ENCODE peak calls at places on chromosomes 2 and 18, in seven cellular contexts. T, Z, E, P, U, M and L are unnamed samples.
A peak's percentile ranks its signal among the peaks of the same experiment; 100 is the strongest.

GRCh38 chr2:12493031-12493513 is 223.7 kb upstream of the TRIB2 start:
- DNase-seq in T (peak; percentile 67), E (no peak), U (no peak), M (no peak), P (no peak), Z (no peak), L (no peak)

GRCh38 chr18:46173393-46174316 is 69.5 kb downstream of the HAUS1 start:
- DNase-seq in U (peak; percentile 87), T (peak; percentile 79), E (peak; percentile 82), M (peak; percentile 48), Z (peak; percentile 95), P (peak; percentile 92), L (peak; percentile 92)

GRCh38 chr2:16745466-16745865 is 79.8 kb upstream of the CYRIA start:
- DNase-seq in Z (no peak), P (no peak), E (no peak), M (no peak), U (no peak), T (no peak), L (no peak)

GRCh38 chr2:233089851-233090250 is 29.7 kb downstream of the INPP5D start:
- DNase-seq in T (no peak), E (no peak), M (no peak), U (no peak), Z (no peak), P (no peak), L (no peak)

GRCh38 chr2:235665656-235666239 is 171.9 kb downstream of the AGAP1 start:
- DNase-seq in T (no peak), P (no peak), Z (no peak), E (no peak), U (no peak), M (no peak), L (no peak)

GRCh38 chr2:67707896-67708295 is 310.8 kb downstream of the ETAA1 start:
- DNase-seq in E (no peak), Z (no peak), M (no peak), U (no peak), P (no peak), T (no peak), L (no peak)

GRCh38 chr2:5692561-5693287 is 540 bp downstream of the SOX11 start:
- DNase-seq in T (no peak), P (no peak), Z (peak; percentile 68), M (no peak), U (no peak), E (no peak), L (no peak)

GRCh38 chr2:199442173-199442572 is 15.6 kb downstream of the SATB2 start:
- DNase-seq in U (no peak), E (no peak), Z (no peak), P (no peak), M (no peak), T (no peak), L (no peak)

GRCh38 chr2:60416221-60417008 is 137.0 kb downstream of the BCL11A start:
- DNase-seq in E (no peak), T (no peak), P (no peak), Z (no peak), U (no peak), M (no peak), L (no peak)

GRCh38 chr2:37571571-37572136 is 99.8 kb downstream of the CDC42EP3 start:
- DNase-seq in E (no peak), T (no peak), Z (no peak), M (no peak), P (no peak), U (no peak), L (no peak)

GRCh38 chr2:38620282-38620977 is 17.7 kb upstream of the HNRNPLL start:
- DNase-seq in Z (no peak), P (no peak), U (peak; percentile 81), E (no peak), T (no peak), M (no peak), L (no peak)

GRCh38 chr2:192194866-192195547 is at the start of gene TMEFF2:
- DNase-seq in P (peak; percentile 70), E (no peak), Z (peak; percentile 98), M (no peak), U (peak; percentile 10), T (peak; percentile 50), L (no peak)

GRCh38 chr2:31216734-31217133 is 581 bp downstream of the CAPN14 start:
- DNase-seq in U (no peak), E (no peak), M (peak; percentile 36), P (no peak), T (no peak), Z (no peak), L (no peak)

GRCh38 chr2:101406867-101407266 is 19.6 kb upstream of the CREG2 start:
- DNase-seq in P (no peak), Z (no peak), E (no peak), M (no peak), T (no peak), U (no peak), L (no peak)

GRCh38 chr2:120481446-120482194 is 135.7 kb downstream of the INHBB start:
- DNase-seq in U (peak; percentile 59), E (no peak), M (no peak), T (no peak), P (no peak), Z (no peak), L (peak; percentile 34)

GRCh38 chr2:43174368-43175186 is 51.8 kb downstream of the ZFP36L2 start:
- DNase-seq in M (peak; percentile 80), Z (no peak), T (no peak), P (no peak), U (no peak), E (no peak), L (peak; percentile 4)

GRCh38 chr2:164642946-164643555 is 21.8 kb upstream of the GRB14 start:
- DNase-seq in T (no peak), P (no peak), M (no peak), U (no peak), E (no peak), Z (no peak), L (no peak)

GRCh38 chr2:30486655-30487054 is 39.6 kb downstream of the LCLAT1 start:
- DNase-seq in U (no peak), Z (no peak), P (no peak), M (no peak), T (no peak), E (no peak), L (no peak)

GRCh38 chr2:217743407-217743806 is 259.4 kb downstream of the TNS1 start:
- DNase-seq in T (no peak), E (no peak), Z (no peak), M (no peak), U (no peak), P (no peak), L (no peak)

GRCh38 chr2:182767578-182767977 is 51.5 kb downstream of the DNAJC10 start:
- DNase-seq in P (no peak), T (no peak), Z (peak; percentile 6), U (peak; percentile 47), M (no peak), E (peak; percentile 8), L (peak; percentile 43)

GRCh38 chr2:169761251-169761969 is 27.8 kb downstream of the KLHL23 start:
- DNase-seq in P (no peak), E (no peak), Z (no peak), U (peak; percentile 98), T (no peak), M (peak; percentile 32), L (no peak)

GRCh38 chr2:217412721-217413120 is 552.9 kb upstream of the TNP1 start:
- DNase-seq in T (no peak), E (no peak), U (no peak), M (no peak), Z (no peak), P (no peak), L (no peak)

GRCh38 chr2:71852141-71852711 is 295.4 kb downstream of the CYP26B1 start:
- DNase-seq in U (no peak), M (no peak), P (no peak), Z (peak; percentile 71), E (no peak), T (no peak), L (no peak)

GRCh38 chr18:51028201-51028805 is 1.7 kb upstream of the SMAD4 start:
- DNase-seq in M (no peak), Z (no peak), U (peak; percentile 65), P (no peak), T (no peak), E (peak; percentile 16), L (no peak)

GRCh38 chr2:16653799-16654198 is 11.8 kb downstream of the CYRIA start:
- DNase-seq in Z (no peak), M (peak; percentile 57), E (no peak), P (no peak), T (no peak), U (no peak), L (no peak)

DNA sequence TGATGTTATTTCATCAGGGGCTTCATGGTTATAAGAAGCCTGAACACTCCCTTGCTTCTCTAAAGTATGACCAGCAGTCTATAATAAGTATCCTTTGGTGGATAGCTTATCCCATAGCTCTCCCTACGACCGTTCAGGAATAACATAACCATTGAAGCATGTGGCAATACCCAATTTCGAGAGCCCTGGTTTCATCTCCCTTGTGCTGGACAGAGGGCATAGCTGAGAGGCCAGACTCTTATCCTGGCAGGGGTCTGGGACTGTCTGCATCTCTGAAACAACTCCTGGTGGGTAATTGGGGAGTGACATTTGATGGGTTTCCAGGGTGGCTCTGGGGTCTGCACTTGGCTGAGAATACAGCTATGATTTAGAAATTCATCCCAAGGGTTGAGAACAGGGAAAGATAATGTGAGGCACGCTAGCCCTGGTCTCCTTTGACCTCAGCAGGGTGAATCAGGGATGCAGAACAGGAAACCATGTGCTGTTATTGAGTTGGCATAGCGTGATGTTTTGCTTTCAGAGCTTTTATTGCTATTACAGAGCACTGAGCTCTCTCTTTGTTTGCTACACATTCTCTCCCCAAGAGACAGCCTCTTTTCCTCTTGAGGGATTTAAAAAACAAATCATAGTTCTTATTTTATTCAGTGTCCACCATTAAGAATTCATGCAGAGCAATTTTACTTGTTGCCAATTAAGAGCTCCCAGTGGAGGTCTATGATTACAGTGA is 274.6 kb downstream of the NCKAP5 start:
- DNase-seq in T (no peak), P (no peak), U (no peak), M (no peak), E (no peak), Z (no peak), L (no peak)
- TF ChIP-seq JUND in T (no peak), P (no peak), U (no peak), M (no peak), E (no peak), Z (no peak), L (no peak)

GRCh38 chr2:135825131-135825854 is 11.7 kb downstream of the LCT start:
- DNase-seq in Z (no peak), T (no peak), E (no peak), U (no peak), P (no peak), M (no peak), L (no peak)
- TF ChIP-seq JUND in Z (no peak), T (no peak), E (no peak), U (no peak), P (no peak), M (no peak), L (no peak)

DNA sequence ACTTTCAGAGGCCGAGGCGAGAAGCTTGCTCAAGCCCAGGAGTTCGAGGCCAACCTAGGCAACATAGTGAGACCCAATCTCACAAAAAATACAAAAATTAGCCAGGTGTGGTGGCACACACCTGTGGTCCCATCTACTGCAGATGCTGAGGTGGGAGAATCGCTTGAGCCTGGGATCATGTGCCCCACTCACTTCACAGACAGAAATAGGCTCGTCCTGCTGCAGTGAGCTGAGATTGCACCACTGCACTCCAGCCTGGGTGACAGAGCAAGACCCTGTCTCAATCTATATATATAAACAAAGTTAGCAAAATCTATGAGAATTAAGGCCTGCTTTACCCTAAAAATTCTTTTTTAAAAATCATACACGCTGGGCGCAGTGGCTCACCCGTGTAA is 50.8 kb downstream of the TEX44 start:
- DNase-seq in U (no peak), Z (no peak), M (no peak), T (no peak), E (no peak), P (no peak), L (no peak)
- TF ChIP-seq JUND in U (no peak), Z (no peak), M (no peak), T (no peak), E (no peak), P (no peak), L (no peak)

GRCh38 chr2:128309341-128310093 is 9.2 kb downstream of the HS6ST1 start:
- DNase-seq in T (peak; percentile 75), U (peak; percentile 97), E (no peak), P (no peak), M (no peak), Z (peak; percentile 77), L (no peak)
- TF ChIP-seq JUND in T (no peak), U (peak; percentile 62), E (no peak), P (no peak), M (no peak), Z (no peak), L (no peak)